ENCODE peak calls at places on chromosome 9, in ten cellular contexts. S is Kasumi-1; R is left cardiac atrium; P is AML-193; Q is NT2/D1; T is NCI-H446; A is neural progenitor cell; H is CD8-positive, alpha-beta memory T cell; D is psoas muscle; E is neural crest cell. J is an unnamed sample.

GRCh38 chr9:89775641-89776040 is 170.8 kb downstream of the GADD45G start:
- DNase-seq in D (no peak), R (no peak), A (no peak), T (no peak), Q (no peak), E (no peak), P (no peak), H (no peak), S (no peak), J (no peak)

GRCh38 chr9:129495422-129496186 is 125.3 kb downstream of the C9orf50 start:
- DNase-seq in D (peak), T (peak), R (peak), H (peak), A (peak), P (peak), Q (peak), E (peak), S (peak), J (peak)

GRCh38 chr9:130632081-130632710 is 32.2 kb upstream of the PRDM12 start:
- DNase-seq in D (no peak), A (no peak), H (no peak), S (no peak), T (no peak), E (no peak), R (no peak), Q (no peak), P (no peak), J (no peak)

GRCh38 chr9:103661663-103662062 is 432.4 kb upstream of the SMC2 start:
- DNase-seq in T (no peak), E (no peak), A (no peak), S (no peak), Q (no peak), D (no peak), P (no peak), R (no peak), H (no peak), J (no peak)

GRCh38 chr9:20623021-20623747 is 885 bp upstream of the MLLT3 start:
- DNase-seq in E (no peak), R (peak), T (no peak), Q (no peak), S (peak), P (peak), D (peak), A (peak), H (peak), J (peak)

GRCh38 chr9:13607746-13608445 is 328.4 kb upstream of the MPDZ start:
- DNase-seq in R (no peak), S (no peak), T (peak), D (no peak), A (peak), Q (no peak), P (no peak), H (no peak), E (no peak), J (no peak)

GRCh38 chr9:31119882-31120481 is 1264.5 kb upstream of the ACO1 start:
- DNase-seq in R (no peak), H (peak), S (peak), A (peak), P (peak), T (no peak), E (no peak), D (no peak), Q (no peak), J (peak)

GRCh38 chr9:70352356-70352755 is 62.1 kb downstream of the KLF9 start:
- DNase-seq in R (no peak), E (no peak), S (no peak), T (no peak), D (no peak), H (no peak), A (no peak), Q (no peak), P (no peak), J (no peak)

GRCh38 chr9:125747765-125748510 is 765 bp downstream of the PBX3 start:
- DNase-seq in R (peak), Q (no peak), S (no peak), D (peak), E (no peak), T (no peak), H (peak), P (no peak), A (peak), J (peak)

GRCh38 chr9:14308751-14309140 is 5.2 kb downstream of the NFIB start:
- DNase-seq in T (no peak), S (no peak), P (no peak), Q (no peak), H (no peak), D (no peak), E (no peak), R (no peak), A (no peak), J (no peak)

GRCh38 chr9:86355814-86356213 is 1.6 kb upstream of the TUT7 start:
- DNase-seq in D (no peak), R (no peak), S (no peak), Q (no peak), H (no peak), P (no peak), E (no peak), A (no peak), T (no peak), J (no peak)

GRCh38 chr9:90142580-90142979 is 500.0 kb downstream of the DIRAS2 start:
- DNase-seq in E (peak), S (peak), A (peak), D (no peak), P (peak), H (peak), R (peak), T (no peak), Q (peak), J (peak)

GRCh38 chr9:109640232-109641078 is 139.5 kb upstream of the PALM2AKAP2 start:
- DNase-seq in R (peak), H (no peak), S (no peak), P (no peak), D (peak), A (peak), T (peak), Q (no peak), E (peak), J (no peak)

GRCh38 chr9:100309992-100310391 is 42.8 kb downstream of the TEX10 start:
- DNase-seq in D (no peak), T (no peak), H (no peak), S (no peak), E (no peak), P (no peak), Q (no peak), R (no peak), A (no peak), J (no peak)

GRCh38 chr9:128145536-128145935 is 3.7 kb upstream of the LCN2 start:
- DNase-seq in P (no peak), A (no peak), Q (no peak), S (no peak), H (no peak), D (peak), T (no peak), E (no peak), R (no peak), J (no peak)

GRCh38 chr9:121317737-121318630 is 50.0 kb downstream of the GSN start:
- DNase-seq in D (no peak), S (no peak), A (no peak), H (no peak), P (no peak), E (no peak), Q (no peak), T (no peak), R (no peak), J (no peak)

GRCh38 chr9:6565312-6565711 is 80.2 kb downstream of the GLDC start:
- DNase-seq in Q (no peak), H (no peak), P (no peak), S (no peak), D (no peak), R (no peak), T (no peak), A (no peak), E (no peak), J (no peak)

GRCh38 chr9:5269249-5269715 is 35.2 kb downstream of the RLN2 start:
- DNase-seq in P (no peak), A (peak), S (no peak), Q (peak), T (no peak), E (no peak), D (no peak), H (no peak), R (no peak), J (no peak)

GRCh38 chr9:22316645-22317044 is 130.0 kb upstream of the DMRTA1 start:
- DNase-seq in D (no peak), S (no peak), E (no peak), A (no peak), Q (no peak), P (no peak), T (no peak), H (no peak), R (no peak), J (no peak)

GRCh38 chr9:79155308-79155707 is 416.5 kb upstream of the TLE4 start:
- DNase-seq in A (no peak), D (no peak), S (no peak), Q (peak), T (no peak), R (no peak), H (no peak), E (no peak), P (no peak), J (no peak)

GRCh38 chr9:19133549-19134345 is 6.5 kb upstream of the PLIN2 start:
- DNase-seq in S (no peak), Q (no peak), D (no peak), R (no peak), E (no peak), A (no peak), T (no peak), H (no peak), P (no peak), J (peak)

J was measured in NB4.